ENCODE peak calls at places on chromosome 3, in four cellular contexts. Y is mucosa of descending colon, G is A549, U is upper lobe of left lung. O is an unnamed sample. For H3K9me3, the result is how much of the 10 kb centered on the place peaks cover.

GRCh38 chr3:178406206-178406605 is 130.0 kb upstream of the KCNMB2 start:
- DNase-seq in Y (no peak), G (no peak), U (no peak), O (no peak)

GRCh38 chr3:147937341-147937740 is 528.2 kb downstream of the ZIC1 start:
- DNase-seq in Y (no peak), G (no peak), U (no peak), O (no peak)

GRCh38 chr3:39189648-39190269 is 2.6 kb downstream of the XIRP1 start:
- DNase-seq in Y (no peak), G (peak), U (no peak), O (peak)

GRCh38 chr3:63966007-63966406 is 53.8 kb upstream of the SCAANT1 start:
- DNase-seq in Y (no peak), G (no peak), U (no peak), O (no peak)

GRCh38 chr3:21729888-21730459 is 21.0 kb downstream of the ZNF385D start:
- DNase-seq in Y (no peak), G (no peak), U (no peak), O (no peak)

GRCh38 chr3:95775486-95776094 is 1038.8 kb upstream of the EPHA6 start:
- DNase-seq in Y (no peak), G (no peak), U (no peak), O (no peak)

GRCh38 chr3:172815857-172816256 is 65.3 kb downstream of the ECT2 start:
- DNase-seq in Y (no peak), G (no peak), U (no peak), O (no peak)

GRCh38 chr3:54949491-54950044 is 21.7 kb upstream of the LRTM1 start:
- DNase-seq in Y (no peak), G (no peak), U (no peak), O (no peak)

GRCh38 chr3:36227982-36228381 is 152.3 kb upstream of the STAC start:
- DNase-seq in Y (no peak), G (no peak), U (no peak), O (no peak)

GRCh38 chr3:151992326-151993041 is 119.0 kb downstream of the SUCNR1 start:
- DNase-seq in Y (no peak), G (no peak), U (no peak), O (no peak)

GRCh38 chr3:194277547-194278091 is 73.5 kb downstream of the CPN2 start:
- DNase-seq in Y (no peak), G (no peak), U (peak), O (peak)

GRCh38 chr3:195140816-195141793 is 129.9 kb downstream of the XXYLT1 start:
- DNase-seq in Y (no peak), G (no peak), U (no peak), O (no peak)

GRCh38 chr3:114418724-114419543 is 125.1 kb downstream of the TIGIT start:
- DNase-seq in Y (no peak), G (peak), U (no peak), O (peak)

GRCh38 chr3:58049143-58049785 is 41.0 kb downstream of the FLNB start:
- DNase-seq in Y (no peak), G (peak), U (no peak), O (peak)

GRCh38 chr3:184560531-184560930 is 1.1 kb upstream of the EPHB3 start:
- DNase-seq in Y (peak), G (no peak), U (no peak), O (no peak)

GRCh38 chr3:114411811-114412803 is 118.3 kb downstream of the TIGIT start:
- DNase-seq in Y (no peak), G (peak), U (no peak), O (no peak)

GRCh38 chr3:194622621-194623360 is 10.4 kb downstream of the TMEM44 start:
- DNase-seq in Y (no peak), G (no peak), U (peak), O (no peak)

GRCh38 chr3:122245513-122246174 is 62.2 kb downstream of the CASR start:
- DNase-seq in Y (no peak), G (peak), U (no peak), O (no peak)

GRCh38 chr3:6921041-6921440 is 60.1 kb downstream of the GRM7 start:
- DNase-seq in Y (no peak), G (no peak), U (no peak), O (no peak)

GRCh38 chr3:172607305-172608121 is 84.3 kb upstream of the TNFSF10 start:
- DNase-seq in Y (no peak), G (no peak), U (no peak), O (no peak)

GRCh38 chr3:7574435-7574834 is 713.5 kb downstream of the GRM7 start:
- DNase-seq in Y (no peak), G (no peak), U (no peak), O (no peak)

GRCh38 chr3:46107682-46108081 is 80.4 kb upstream of the XCR1 start:
- DNase-seq in Y (no peak), G (no peak), U (no peak), O (no peak)

GRCh38 chr3:93906245-93906644 is 67.5 kb downstream of the PROS1 start:
- DNase-seq in Y (no peak), G (no peak), U (peak), O (no peak)
- H3K9me3 ChIP-seq in Y (under half), G (under half), U (under half), O (under half)

GRCh38 chr3:161420746-161421145 is 49.4 kb upstream of the SPTSSB start:
- DNase-seq in Y (no peak), G (peak), U (no peak), O (peak)
- TF ChIP-seq CTCF in Y (no peak), G (no peak), U (peak), O (peak)

GRCh38 chr3:192915724-192916123 is 1.9 kb downstream of the MB21D2 start:
- DNase-seq in Y (no peak), G (no peak), U (no peak), O (no peak)
- H3K4me3 ChIP-seq in Y (no peak), G (peak), U (peak), O (peak)

GRCh38 chr3:481680-482079 is 285.1 kb downstream of the CHL1 start:
- DNase-seq in Y (no peak), G (no peak), U (no peak), O (no peak)

GRCh38 chr3:484302-484701 is 287.7 kb downstream of the CHL1 start:
- DNase-seq in Y (no peak), G (no peak), U (no peak), O (no peak)

GRCh38 chr3:482479-482878 is 285.9 kb downstream of the CHL1 start:
- DNase-seq in Y (peak), G (no peak), U (peak), O (no peak)

GRCh38 chr3:492586-493296 is 296.2 kb downstream of the CHL1 start:
- DNase-seq in Y (no peak), G (no peak), U (no peak), O (no peak)

DNA sequence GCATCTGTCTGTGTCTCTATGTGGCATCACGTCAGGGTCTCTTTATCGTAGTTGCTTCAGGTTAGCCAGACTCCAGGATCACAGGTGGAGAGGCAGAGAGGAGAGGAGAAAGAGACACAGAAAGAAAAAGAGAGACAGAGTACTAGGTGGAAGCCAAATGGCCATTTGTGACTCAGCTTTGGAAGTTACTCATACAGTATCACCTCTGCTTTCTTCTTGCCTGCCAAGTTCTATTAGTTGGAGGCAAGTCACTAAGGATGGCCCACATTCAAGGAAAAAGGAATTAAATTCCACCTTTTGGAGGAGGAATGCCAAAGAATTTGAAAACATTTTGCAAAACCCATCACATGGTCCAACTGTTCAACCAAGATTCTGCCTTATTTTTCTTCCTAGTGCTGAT is 291.0 kb downstream of the CHL1 start:
- DNase-seq in Y (no peak), G (no peak), U (no peak), O (no peak)
- H3K9me3 ChIP-seq in Y (under half), G (under half), U (under half), O (under half)

DNA sequence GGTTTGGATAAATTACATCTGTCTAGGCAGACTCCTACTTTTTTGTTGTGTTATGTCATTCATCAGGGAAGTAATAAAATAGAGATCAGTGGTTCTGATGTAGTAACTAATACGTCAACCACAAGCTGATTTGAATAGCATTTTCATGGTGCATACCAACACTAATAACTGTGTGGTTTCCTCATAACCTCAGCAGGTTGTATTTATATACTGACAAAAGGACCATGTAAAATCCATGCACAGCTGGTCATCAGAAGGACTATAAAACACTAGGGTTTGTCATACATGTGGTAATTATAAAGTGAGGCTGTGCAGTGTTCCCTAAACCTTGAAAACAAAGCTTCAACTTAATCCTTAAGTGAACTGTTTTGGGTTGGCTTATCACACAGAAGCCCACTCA is 216.8 kb upstream of the RBMS3 start:
- DNase-seq in Y (no peak), G (no peak), U (no peak), O (no peak)
- TF ChIP-seq CTCF in Y (no peak), G (no peak), U (no peak), O (no peak)

GRCh38 chr3:171267089-171267488 is 193.1 kb downstream of the TNIK start:
- DNase-seq in Y (no peak), G (no peak), U (no peak), O (no peak)

GRCh38 chr3:171270541-171270940 is 189.7 kb downstream of the TNIK start:
- DNase-seq in Y (no peak), G (no peak), U (no peak), O (no peak)

GRCh38 chr3:171268677-171269076 is 191.5 kb downstream of the TNIK start:
- DNase-seq in Y (no peak), G (no peak), U (no peak), O (no peak)

GRCh38 chr3:171266034-171266805 is 194.0 kb downstream of the TNIK start:
- DNase-seq in Y (no peak), G (no peak), U (no peak), O (no peak)

GRCh38 chr3:171269557-171269956 is 190.6 kb downstream of the TNIK start:
- DNase-seq in Y (no peak), G (no peak), U (no peak), O (no peak)
- H3K4me3 ChIP-seq in Y (no peak), G (no peak), U (no peak), O (no peak)

GRCh38 chr3:44729384-44729910 is at the start of gene ZNF501:
- DNase-seq in Y (peak), G (no peak), U (peak), O (peak)
- H3K9me3 ChIP-seq in Y (half or more), G (half or more), U (half or more), O (under half)

DNA sequence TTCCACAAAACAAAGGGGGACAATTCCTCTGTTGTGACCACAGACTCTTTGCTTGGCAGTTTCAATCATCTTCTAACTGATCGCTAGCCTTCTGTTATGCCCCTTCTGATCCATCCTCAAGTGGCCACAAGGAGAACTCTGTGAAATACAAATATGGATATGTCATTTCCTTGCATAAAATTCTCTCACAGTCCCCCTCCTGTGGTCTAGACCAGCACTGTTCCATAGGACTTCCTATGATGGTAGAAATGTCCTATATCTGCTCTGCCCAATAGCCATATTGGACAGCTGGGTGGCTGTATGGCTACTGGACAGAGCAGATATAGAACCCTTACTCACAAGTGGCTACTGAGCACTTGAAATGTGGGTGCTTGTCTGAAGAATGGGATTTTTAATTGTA is 25.9 kb upstream of the SNRK start:
- DNase-seq in Y (no peak), G (peak), U (no peak), O (no peak)
- TF ChIP-seq CTCF in Y (no peak), G (no peak), U (no peak), O (no peak)

DNA sequence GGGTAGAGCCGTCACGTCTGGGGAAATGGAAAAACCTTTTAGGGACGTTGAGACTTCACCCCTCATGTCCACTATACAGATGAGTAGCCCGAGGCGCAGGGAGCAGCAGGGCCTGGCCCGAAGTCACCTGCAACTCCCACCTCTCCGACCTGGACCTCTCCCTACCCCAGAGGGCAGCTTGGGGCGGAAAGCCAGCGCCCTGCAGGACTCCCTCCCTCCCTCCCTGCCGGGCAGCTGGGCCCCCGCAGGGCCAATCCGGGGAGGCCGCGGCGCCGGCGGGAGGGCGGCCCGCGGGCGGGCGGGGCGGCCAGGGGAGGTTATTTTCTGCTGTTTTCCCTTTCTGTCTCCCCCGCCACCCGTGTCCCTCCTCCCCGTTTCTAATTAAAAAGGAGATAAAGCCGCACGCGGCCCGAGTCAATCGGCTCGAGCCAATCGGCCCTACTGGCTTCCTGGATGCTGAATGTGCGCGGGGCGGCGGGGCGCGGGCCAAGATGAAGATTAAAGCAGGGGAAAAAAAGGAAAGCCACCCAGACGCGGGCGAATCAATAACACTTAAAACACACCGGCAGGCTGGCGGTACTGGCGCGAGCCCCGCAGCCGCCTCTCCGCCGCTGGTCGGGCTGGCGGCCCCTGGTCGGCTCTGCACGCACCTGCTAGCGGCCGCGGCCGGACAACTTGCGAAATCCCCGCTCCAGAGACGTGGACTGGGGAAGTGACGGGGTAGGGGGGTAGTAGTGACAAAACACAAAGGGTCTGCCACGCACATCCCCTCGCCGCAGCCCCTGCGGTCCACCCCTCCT is 1.8 kb downstream of the WNT7A start:
- DNase-seq in Y (no peak), G (no peak), U (peak), O (peak)
- H3K4me3 ChIP-seq in Y (no peak), G (peak), U (peak), O (peak)

GRCh38 chr3:137771401-137772230 is 7.5 kb downstream of the SOX14 start:
- DNase-seq in Y (no peak), G (no peak), U (peak), O (no peak)

GRCh38 chr3:137770066-137770805 is 6.1 kb downstream of the SOX14 start:
- DNase-seq in Y (no peak), G (no peak), U (peak), O (no peak)

GRCh38 chr3:137770821-137771399 is 6.8 kb downstream of the SOX14 start:
- DNase-seq in Y (peak), G (no peak), U (peak), O (no peak)

GRCh38 chr3:137769321-137770065 is 5.4 kb downstream of the SOX14 start:
- DNase-seq in Y (no peak), G (no peak), U (no peak), O (no peak)

GRCh38 chr3:137772231-137772617 is 8.1 kb downstream of the SOX14 start:
- DNase-seq in Y (no peak), G (no peak), U (no peak), O (no peak)
- H3K9me3 ChIP-seq in Y (under half), G (under half), U (under half), O (under half)